ENCODE peak calls at places on chromosomes 4 and X, in four cellular contexts. V is HepG2, F is GM12878, B is K562. E is an unnamed sample.

GRCh38 chr4:129899849-129900248 is 803.9 kb downstream of the C4orf33 start:
- DNase-seq in B (no peak), V (peak), F (no peak), E (no peak)

GRCh38 chr4:3669553-3669949 is 96.6 kb upstream of the ADRA2C start:
- DNase-seq in V (no peak), F (no peak), B (no peak), E (no peak)

GRCh38 chrX:78104447-78105176 is 564 bp downstream of the PGK1 start:
- DNase-seq in F (no peak), V (peak), B (peak), E (peak)

GRCh38 chr4:37725718-37726117 is 39.5 kb upstream of the RELL1 start:
- DNase-seq in V (no peak), F (peak), B (no peak), E (no peak)

GRCh38 chr4:147749811-147750321 is 18.0 kb downstream of the ARHGAP10 start:
- DNase-seq in V (no peak), B (no peak), F (peak), E (no peak)

GRCh38 chr4:110467400-110467799 is 8.6 kb upstream of the ENPEP start:
- DNase-seq in B (no peak), V (no peak), F (no peak), E (no peak)

GRCh38 chrX:40009890-40010289 is 87.9 kb downstream of the BCOR start:
- DNase-seq in V (no peak), F (no peak), B (no peak), E (no peak)

GRCh38 chr4:16264798-16265197 is 38.5 kb upstream of the TAPT1 start:
- DNase-seq in V (peak), F (peak), B (no peak), E (peak)

GRCh38 chr4:115537387-115537786 is 424.0 kb upstream of the NDST4 start:
- DNase-seq in B (no peak), F (no peak), V (no peak), E (no peak)

GRCh38 chr4:40511017-40511614 is 118.5 kb downstream of the RBM47 start:
- DNase-seq in B (no peak), V (no peak), F (no peak), E (no peak)

GRCh38 chr4:152665691-152666410 is 13.9 kb downstream of the TMEM154 start:
- DNase-seq in F (no peak), B (no peak), V (no peak), E (no peak)
- TF ChIP-seq MYC in F (no peak), B (no peak), V (no peak), E (no peak)

DNA sequence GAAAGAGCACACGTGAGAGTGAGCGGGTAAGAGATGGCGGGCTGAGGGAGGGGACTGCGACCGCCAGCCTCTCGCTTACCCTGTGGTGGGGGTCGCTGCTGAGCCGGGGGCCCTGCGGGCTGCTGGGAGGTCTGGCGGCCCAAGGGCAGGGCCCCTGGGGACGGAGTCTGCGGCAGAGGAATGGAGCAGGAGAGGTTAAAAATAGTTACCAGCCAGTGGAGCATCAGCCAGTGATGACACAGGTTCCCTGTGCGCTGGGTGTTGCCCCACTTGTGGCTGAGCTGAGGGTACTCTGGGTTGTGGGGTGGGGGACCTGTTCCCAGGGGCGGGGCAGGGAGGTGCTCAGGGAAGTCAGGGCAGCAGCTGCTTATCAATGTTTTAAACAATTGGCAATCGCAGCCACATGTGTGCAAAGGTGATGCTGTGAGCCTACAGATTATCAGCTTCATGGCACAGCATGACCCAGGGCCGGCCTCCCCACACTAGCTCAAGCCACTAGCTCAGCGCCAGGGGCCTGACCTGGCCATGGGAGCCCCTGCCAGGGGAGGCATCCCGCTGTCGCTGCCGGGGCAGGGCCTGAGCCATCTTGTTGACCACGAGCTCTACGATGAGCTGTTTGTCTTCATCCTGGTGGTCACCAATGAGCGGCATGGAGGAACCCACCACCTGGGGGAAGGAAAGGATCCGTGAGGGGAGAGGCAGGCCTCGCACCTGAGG is 7.5 kb upstream of the TIMP1 start:
- DNase-seq in B (no peak), F (no peak), V (no peak), E (no peak)
- TF ChIP-seq POLR2AphosphoS5 in B (no peak), F (no peak), V (no peak), E (no peak)

GRCh38 chr4:156901871-156902270 is 69.7 kb downstream of the PDGFC start:
- DNase-seq in V (no peak), F (no peak), B (no peak), E (no peak)
- TF ChIP-seq MYC in V (no peak), F (no peak), B (no peak), E (no peak)

DNA sequence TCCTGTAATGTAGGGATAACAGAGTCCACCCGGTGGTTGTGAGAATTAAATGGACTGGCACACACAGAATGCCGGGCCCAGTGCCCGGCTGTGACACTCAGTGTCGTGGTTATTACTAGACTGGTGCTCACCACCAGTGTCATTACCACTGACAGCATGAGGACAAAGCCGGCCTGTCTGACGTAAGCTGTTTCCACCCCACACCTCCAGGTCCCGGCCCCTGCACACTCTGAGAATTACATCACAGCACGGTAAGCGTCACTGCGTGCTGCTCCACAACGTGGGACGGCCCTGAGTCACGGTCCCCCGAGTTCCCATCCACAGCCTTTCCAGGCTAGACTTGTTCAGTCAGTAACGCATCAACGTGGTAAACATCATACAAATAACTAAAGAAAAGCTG is 22.9 kb downstream of the FAT1 start:
- DNase-seq in F (no peak), V (no peak), B (no peak), E (no peak)
- TF ChIP-seq POLR2AphosphoS5 in F (no peak), V (no peak), B (no peak), E (no peak)

DNA sequence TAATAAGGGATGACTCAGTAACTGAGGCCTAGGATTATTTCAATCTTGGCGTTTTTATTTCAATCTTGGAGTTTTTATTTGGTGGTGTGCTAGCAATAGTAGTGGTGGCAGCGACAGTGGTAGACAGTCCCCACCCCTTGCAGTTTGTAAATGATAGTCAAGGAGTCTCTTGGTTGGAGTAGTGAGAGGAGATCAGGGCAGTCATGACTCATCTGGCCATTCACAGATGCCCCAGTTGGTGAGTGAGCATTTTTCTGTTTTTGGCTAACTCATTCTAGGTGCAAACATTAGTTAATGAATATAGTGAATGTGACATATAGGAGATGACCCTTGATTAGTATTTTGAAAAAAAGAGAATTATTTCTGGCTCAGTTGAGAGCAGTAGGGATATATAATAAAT is 93.5 kb upstream of the ADAD1 start:
- DNase-seq in F (no peak), B (peak), V (no peak), E (no peak)
- TF ChIP-seq MYC in F (no peak), B (no peak), V (no peak), E (no peak)